ENCODE peak calls at places on chromosomes 2 and 18, in five cellular contexts. A is breast epithelium, O is neural progenitor cell, S is IMR-90, P is GM23338. G is an unnamed sample.

GRCh38 chr18:42525905-42526304 is 570.9 kb downstream of the PIK3C3 start:
- DNase-seq in P (no peak), O (no peak), A (no peak), S (no peak), G (peak; percentile 64)

GRCh38 chr2:187580462-187581124 is 26.4 kb upstream of the TFPI start:
- DNase-seq in A (no peak), P (peak; percentile 80), S (peak; percentile 85), O (peak; percentile 61), G (no peak)

GRCh38 chr2:240358080-240358479 is 77.4 kb upstream of the GPC1 start:
- DNase-seq in O (no peak), A (no peak), S (no peak), P (no peak), G (no peak)

GRCh38 chr2:45285311-45285710 is 276.1 kb upstream of the SIX2 start:
- DNase-seq in O (no peak), A (no peak), S (no peak), P (no peak), G (no peak)

GRCh38 chr2:197324801-197325200 is 14.2 kb upstream of the ANKRD44 start:
- DNase-seq in P (no peak), A (no peak), S (no peak), O (no peak), G (no peak)

GRCh38 chr2:238123991-238124470 is 14.4 kb upstream of the KLHL30 start:
- DNase-seq in P (no peak), S (no peak), A (no peak), O (no peak), G (no peak)

GRCh38 chr18:22542400-22542835 is 124.7 kb upstream of the CTAGE1 start:
- DNase-seq in P (no peak), A (no peak), O (no peak), S (peak; percentile 68), G (no peak)

GRCh38 chr2:55088400-55088799 is 38.1 kb upstream of the RTN4 start:
- DNase-seq in O (no peak), S (peak; percentile 64), P (no peak), A (no peak), G (no peak)

GRCh38 chr2:172196768-172197322 is 94.1 kb upstream of the DLX2 start:
- DNase-seq in A (peak; percentile 85), O (no peak), P (no peak), S (peak; percentile 85), G (peak; percentile 46)

GRCh38 chr2:102166189-102166845 is 20.5 kb upstream of the IL1RL2 start:
- DNase-seq in O (peak; percentile 51), A (peak; percentile 44), P (peak; percentile 54), S (peak; percentile 69), G (no peak)

GRCh38 chr2:236194786-236195185 is 26.6 kb upstream of the GBX2 start:
- DNase-seq in O (no peak), S (no peak), P (no peak), A (no peak), G (no peak)

GRCh38 chr2:201660293-201660895 is 17.1 kb upstream of the TMEM237 start:
- DNase-seq in S (no peak), A (no peak), P (peak; percentile 7), O (no peak), G (no peak)

GRCh38 chr2:217282531-217282930 is 422.7 kb upstream of the TNP1 start:
- DNase-seq in S (peak; percentile 36), P (no peak), A (no peak), O (no peak), G (no peak)

GRCh38 chr2:66437601-66438497 is 2.9 kb downstream of the MEIS1 start:
- DNase-seq in P (peak; percentile 42), S (no peak), A (no peak), O (peak; percentile 77), G (no peak)

GRCh38 chr2:209495855-209496585 is 72.2 kb downstream of the MAP2 start:
- DNase-seq in P (no peak), O (no peak), S (peak; percentile 98), A (no peak), G (peak; percentile 44)

GRCh38 chr18:65938592-65939372 is 188.0 kb downstream of the CDH7 start:
- DNase-seq in P (peak; percentile 89), O (peak; percentile 28), A (no peak), S (no peak), G (no peak)

GRCh38 chr18:72107647-72108046 is 436.5 kb downstream of the CBLN2 start:
- DNase-seq in S (no peak), P (peak; percentile 46), O (peak; percentile 84), A (no peak), G (no peak)

DNA sequence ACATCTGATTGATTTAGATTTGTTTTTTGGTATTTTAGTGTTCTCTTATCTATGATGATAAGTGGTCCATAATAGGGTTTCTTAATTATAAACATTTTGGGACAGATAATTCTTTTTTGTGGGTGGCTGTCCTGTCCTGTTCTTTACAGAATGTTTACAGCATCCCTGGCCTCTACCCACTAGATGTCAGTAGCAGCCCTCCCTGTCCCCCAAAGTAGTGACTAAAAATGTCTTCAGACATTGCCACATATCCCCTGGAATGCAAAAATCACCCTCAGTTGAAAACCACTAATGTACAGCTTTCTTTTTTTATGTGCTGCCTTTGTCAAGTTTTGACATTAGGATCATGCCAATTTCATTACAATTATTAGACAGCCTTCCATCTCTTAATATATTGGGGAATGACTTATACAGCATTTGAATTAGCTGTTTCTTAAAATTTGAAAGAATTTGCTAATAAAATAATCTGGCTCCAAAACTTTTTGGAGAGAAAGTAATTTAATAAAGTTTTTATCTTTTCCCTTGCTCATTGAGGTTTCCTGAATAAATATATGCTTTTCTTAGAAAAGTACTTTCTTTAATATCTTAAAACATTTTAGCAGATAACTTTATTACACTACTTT is 19.5 kb downstream of the WIPF1 start:
- DNase-seq in A (no peak), P (peak; percentile 61), S (peak; percentile 73), O (peak; percentile 38), G (no peak)
- TF ChIP-seq CTCF in A (no peak), P (peak; percentile 84), S (peak; percentile 86), O (peak; percentile 51), G (peak; percentile 19)

DNA sequence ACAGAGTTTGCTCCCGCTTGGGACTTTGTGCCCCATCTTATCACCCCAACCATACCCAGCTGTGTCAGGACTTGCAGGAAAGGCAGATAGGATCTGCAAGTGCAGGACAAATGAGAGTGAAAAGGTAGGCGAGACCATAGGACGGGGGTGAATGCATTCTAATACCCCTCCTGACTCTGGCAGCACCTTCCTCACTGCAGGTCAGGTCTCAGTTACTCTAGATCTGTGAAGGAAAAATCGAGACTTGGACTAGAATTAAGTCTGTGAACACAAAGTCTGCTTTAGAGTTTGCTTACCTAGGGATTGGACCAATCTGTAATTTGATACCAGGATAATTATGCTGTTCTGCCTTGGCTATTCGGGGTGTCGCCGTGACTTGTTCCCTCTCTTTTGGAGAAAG is 19.7 kb downstream of the NT5DC4 start:
- DNase-seq in O (no peak), P (no peak), S (no peak), A (no peak), G (no peak)
- H3K36me3 ChIP-seq in O (peaks cover 13% of the 10 kb centered on the region), P (peaks cover 16% of the 10 kb centered on the region), S (peaks cover 11% of the 10 kb centered on the region), A (no peaks in the 10 kb centered on the region), G (no peaks in the 10 kb centered on the region)

GRCh38 chr2:99821039-99821438 is 321.4 kb downstream of the AFF3 start:
- DNase-seq in A (no peak), S (no peak), O (no peak), P (no peak), G (no peak)
- H3K27me3 ChIP-seq in A (no peaks in the 10 kb centered on the region), S (no peaks in the 10 kb centered on the region), O (no peaks in the 10 kb centered on the region), P (no peaks in the 10 kb centered on the region), G (no peaks in the 10 kb centered on the region)

DNA sequence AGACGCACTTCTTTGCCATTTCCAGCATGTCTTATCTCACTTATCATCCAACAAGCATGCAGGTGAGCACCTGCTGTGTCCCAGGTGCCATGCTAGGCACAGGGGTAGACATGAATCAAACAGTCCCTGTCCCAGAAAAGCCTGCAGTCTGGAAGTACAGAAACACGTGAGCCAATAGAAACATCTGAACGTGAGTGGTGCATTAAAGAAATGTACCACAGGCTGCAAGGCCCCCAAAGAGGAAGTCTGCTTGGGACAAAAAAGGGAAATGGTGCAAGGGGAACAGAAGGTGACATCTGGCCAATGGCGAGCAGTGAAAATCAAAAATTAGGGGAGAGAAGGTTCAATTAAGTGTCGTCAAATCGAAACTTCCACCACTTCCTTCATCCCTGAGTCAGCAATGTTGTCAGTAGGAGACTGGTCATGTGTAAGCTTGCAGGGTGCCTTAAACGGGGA is 17.6 kb upstream of the TMEM247 start:
- DNase-seq in S (no peak), A (no peak), P (no peak), O (no peak), G (no peak)
- TF ChIP-seq CTCF in S (no peak), A (no peak), P (no peak), O (no peak), G (peak; percentile 16)

DNA sequence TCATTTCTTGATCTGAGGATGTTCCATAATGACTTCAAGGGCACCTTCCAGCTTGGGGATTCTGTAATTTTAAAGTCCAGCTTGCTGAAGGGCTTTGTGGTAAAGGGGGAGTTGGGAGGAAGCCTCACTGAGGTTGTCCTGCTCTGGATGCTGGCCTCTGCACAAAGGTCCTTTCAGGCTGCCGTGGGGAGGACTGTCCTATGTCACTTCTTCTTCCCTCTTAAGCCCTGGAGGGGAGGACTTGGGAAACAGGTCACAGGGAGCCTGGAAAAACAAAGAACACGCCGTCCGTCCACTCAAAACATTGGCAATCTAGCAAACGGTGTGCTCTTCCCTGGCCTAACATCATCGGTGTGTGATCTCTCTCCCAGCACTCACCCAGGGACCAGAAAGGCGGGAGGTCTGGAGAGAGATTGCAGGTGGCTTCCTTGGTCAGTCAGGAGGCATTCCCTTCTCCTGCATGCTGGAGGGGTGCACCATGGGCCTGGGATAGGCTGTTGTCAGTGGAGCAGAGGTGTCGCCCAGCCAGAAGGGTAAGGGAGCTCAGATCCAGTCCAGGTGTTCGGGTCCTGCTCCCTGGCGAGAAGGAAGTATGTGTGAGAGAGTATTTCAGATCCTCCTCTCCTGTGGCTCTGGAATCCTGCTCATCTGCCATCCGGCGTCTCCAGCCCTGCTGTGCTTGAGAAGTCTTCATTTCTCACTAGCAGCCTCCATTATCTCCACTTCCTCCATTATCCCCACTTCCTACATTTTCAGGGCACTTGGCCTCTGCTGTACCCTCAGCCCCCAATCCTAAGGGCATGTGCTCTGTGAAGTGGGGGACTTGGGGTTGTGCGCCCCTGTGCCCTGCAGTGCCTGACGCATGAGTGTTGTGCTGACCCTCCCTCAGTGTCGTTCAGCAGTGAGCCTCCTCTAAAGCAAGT is 20.1 kb downstream of the ASAP2 start:
- DNase-seq in S (no peak), P (peak; percentile 42), O (no peak), A (no peak), G (no peak)
- H3K36me3 ChIP-seq in S (no peaks in the 10 kb centered on the region), P (no peaks in the 10 kb centered on the region), O (no peaks in the 10 kb centered on the region), A (no peaks in the 10 kb centered on the region), G (no peaks in the 10 kb centered on the region)